ENCODE peak calls at places on chromosomes 1 and 21, in eight cellular contexts. T, R, X, I, O, F, P and L are unnamed samples.

GRCh38 chr1:197065549-197065948 is 1.5 kb downstream of the F13B start:
- DNase-seq in P (peak), T (peak), O (no peak), X (no peak), F (peak), R (no peak), I (no peak), L (no peak)

GRCh38 chr21:35643176-35643575 is 417.1 kb downstream of the SETD4 start:
- DNase-seq in P (peak), O (no peak), I (no peak), T (no peak), X (no peak), F (peak), R (no peak), L (no peak)

GRCh38 chr1:24770891-24771290 is 25.6 kb downstream of the CLIC4 start:
- DNase-seq in O (no peak), X (no peak), F (peak), T (no peak), R (no peak), P (peak), I (no peak), L (no peak)

GRCh38 chr1:7768583-7768982 is 2.5 kb upstream of the VAMP3 start:
- DNase-seq in F (no peak), R (no peak), X (no peak), O (no peak), T (no peak), P (no peak), I (no peak), L (no peak)

GRCh38 chr1:164504699-164505098 is 54.3 kb upstream of the PBX1 start:
- DNase-seq in F (peak), O (no peak), I (no peak), R (no peak), P (peak), X (no peak), T (no peak), L (no peak)

GRCh38 chr1:3320246-3321152 is 134.0 kb upstream of the ARHGEF16 start:
- DNase-seq in T (no peak), P (peak), X (no peak), R (no peak), F (no peak), I (no peak), O (no peak), L (no peak)

GRCh38 chr1:22776051-22776611 is 65.5 kb downstream of the EPHB2 start:
- DNase-seq in O (no peak), X (no peak), T (no peak), P (no peak), I (no peak), F (no peak), R (no peak), L (no peak)

GRCh38 chr1:115753830-115754229 is 14.7 kb downstream of the CASQ2 start:
- DNase-seq in F (no peak), X (peak), T (no peak), R (no peak), P (no peak), O (peak), I (no peak), L (no peak)

GRCh38 chr1:101356013-101356412 is 119.2 kb downstream of the S1PR1 start:
- DNase-seq in X (no peak), P (no peak), R (no peak), F (no peak), T (no peak), O (no peak), I (no peak), L (no peak)

GRCh38 chr1:40232444-40232843 is 15.3 kb upstream of the TMCO2 start:
- DNase-seq in I (no peak), O (no peak), R (no peak), X (no peak), F (no peak), P (no peak), T (no peak), L (no peak)

GRCh38 chr1:113074237-113074636 is 1.2 kb downstream of the LRIG2 start:
- DNase-seq in F (no peak), I (no peak), R (no peak), X (no peak), O (no peak), T (no peak), P (no peak), L (no peak)

GRCh38 chr1:164755674-164756073 is 196.7 kb downstream of the PBX1 start:
- DNase-seq in I (no peak), T (no peak), P (no peak), O (no peak), R (no peak), F (no peak), X (no peak), L (no peak)

GRCh38 chr1:11413907-11414495 is 65.0 kb upstream of the DISP3 start:
- DNase-seq in T (no peak), F (no peak), X (no peak), P (no peak), O (no peak), I (no peak), R (no peak), L (no peak)

GRCh38 chr1:12610305-12610935 is 7.6 kb downstream of the DHRS3 start:
- DNase-seq in R (no peak), X (no peak), P (peak), T (no peak), O (no peak), F (no peak), I (no peak), L (no peak)

GRCh38 chr1:44733365-44733764 is 2.4 kb upstream of the RNU5D-1 start:
- DNase-seq in R (no peak), O (peak), T (no peak), P (peak), I (no peak), X (no peak), F (peak), L (no peak)

GRCh38 chr1:16153110-16153998 is 2.5 kb downstream of the EPHA2 start:
- DNase-seq in I (no peak), O (no peak), X (peak), R (no peak), P (no peak), F (no peak), T (no peak), L (no peak)

GRCh38 chr1:210076620-210077019 is 138.6 kb downstream of the SYT14 start:
- DNase-seq in T (no peak), I (no peak), O (no peak), F (no peak), R (no peak), X (no peak), P (no peak), L (no peak)

GRCh38 chr1:100449477-100449876 is 88.5 kb upstream of the GPR88 start:
- DNase-seq in P (no peak), R (no peak), T (no peak), X (no peak), I (no peak), O (no peak), F (no peak), L (no peak)

GRCh38 chr1:56506314-56506743 is 73.0 kb downstream of the PLPP3 start:
- DNase-seq in T (no peak), X (peak), O (no peak), I (no peak), R (no peak), F (no peak), P (no peak), L (no peak)

GRCh38 chr1:30991852-30992606 is 73.5 kb downstream of the PUM1 start:
- DNase-seq in P (peak), I (no peak), R (no peak), T (no peak), F (no peak), O (no peak), X (no peak), L (no peak)

GRCh38 chr1:167573035-167573434 is 19.5 kb upstream of the CREG1 start:
- DNase-seq in T (no peak), X (no peak), F (no peak), I (no peak), P (no peak), R (no peak), O (no peak), L (no peak)

GRCh38 chr1:156923565-156924477 is 3.4 kb downstream of the LRRC71 start:
- DNase-seq in F (no peak), P (no peak), T (no peak), R (no peak), X (no peak), O (no peak), I (no peak), L (no peak)

GRCh38 chr1:28190996-28191645 is 14.6 kb upstream of the PTAFR start:
- DNase-seq in X (no peak), I (no peak), F (peak), P (no peak), R (no peak), T (no peak), O (no peak), L (no peak)

GRCh38 chr1:205348559-205349477 is 7.9 kb downstream of the KLHDC8A start:
- DNase-seq in O (no peak), P (no peak), X (no peak), T (no peak), R (no peak), I (no peak), F (no peak), L (no peak)

GRCh38 chr1:246750752-246751151 is 26.5 kb downstream of the SCCPDH start:
- DNase-seq in R (no peak), T (peak), O (no peak), X (no peak), F (no peak), P (no peak), I (no peak), L (no peak)

GRCh38 chr1:246760426-246761347 is 36.5 kb downstream of the SCCPDH start:
- DNase-seq in T (no peak), R (no peak), O (no peak), P (no peak), F (no peak), X (no peak), I (no peak), L (no peak)

GRCh38 chr1:246753670-246754535 is 29.7 kb downstream of the SCCPDH start:
- DNase-seq in R (peak), X (peak), F (peak), P (peak), T (peak), O (peak), I (no peak), L (peak)

GRCh38 chr1:246761386-246761785 is 37.2 kb downstream of the SCCPDH start:
- DNase-seq in O (no peak), X (no peak), I (no peak), T (no peak), F (no peak), P (peak), R (no peak), L (no peak)

DNA sequence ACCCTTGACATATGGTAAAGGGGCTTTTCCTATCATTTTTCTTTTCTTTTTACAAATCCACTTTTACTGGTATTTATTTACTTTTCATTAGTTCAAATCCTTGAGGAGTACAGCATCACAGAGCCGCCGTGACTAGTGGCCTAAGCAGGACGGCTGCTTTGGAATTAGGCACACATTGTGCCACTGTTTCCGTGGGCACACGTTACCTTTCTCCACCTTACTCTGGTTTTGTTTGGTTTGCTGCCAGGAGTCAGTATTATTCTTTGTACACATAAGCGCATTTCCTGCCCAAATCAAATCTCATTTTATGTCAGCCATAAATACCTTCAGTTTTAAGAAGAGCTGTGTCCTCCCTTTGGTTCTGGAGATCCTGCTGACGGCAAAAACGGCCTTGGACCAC is 31.2 kb downstream of the SCCPDH start:
- DNase-seq in R (no peak), P (no peak), T (no peak), X (no peak), I (no peak), O (no peak), F (no peak), L (no peak)
- TF ChIP-seq CTCF in R (no peak), P (no peak), T (no peak), X (no peak), I (no peak), O (no peak), F (no peak), L (no peak)

GRCh38 chr1:223176437-223176836 is 33.4 kb upstream of the TLR5 start:
- DNase-seq in X (no peak), I (no peak), R (no peak), F (no peak), P (no peak), O (no peak), T (no peak), L (no peak)

GRCh38 chr1:223175032-223175431 is 32.0 kb upstream of the TLR5 start:
- DNase-seq in I (no peak), O (peak), F (no peak), X (no peak), R (no peak), P (peak), T (no peak), L (no peak)

GRCh38 chr1:223175633-223176032 is 32.6 kb upstream of the TLR5 start:
- DNase-seq in O (peak), R (no peak), I (no peak), P (no peak), T (no peak), F (no peak), X (peak), L (no peak)

GRCh38 chr1:223179280-223179679 is 36.2 kb upstream of the TLR5 start:
- DNase-seq in X (no peak), F (no peak), R (no peak), O (no peak), P (no peak), T (no peak), I (no peak), L (no peak)

DNA sequence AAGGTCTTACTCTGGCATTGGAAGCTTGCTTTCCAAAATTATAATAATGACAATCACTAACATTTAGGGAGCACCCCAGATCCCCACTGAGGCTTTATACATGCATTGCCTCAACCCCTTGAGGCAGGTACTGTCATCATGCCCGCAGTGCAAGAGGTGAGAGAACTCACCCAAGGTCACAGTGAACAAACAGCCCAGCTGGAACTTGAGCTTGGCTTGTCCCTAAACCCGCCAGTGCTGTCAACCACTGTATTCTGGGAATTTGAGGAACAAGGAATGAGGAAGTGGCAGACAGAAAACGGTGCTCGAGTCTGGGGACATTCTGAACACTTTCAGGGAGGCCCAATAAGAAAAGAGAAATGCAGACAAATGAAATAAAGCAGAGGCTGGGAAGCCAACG is 34.6 kb upstream of the TLR5 start:
- DNase-seq in X (peak), P (no peak), I (no peak), R (no peak), F (no peak), T (no peak), O (no peak), L (no peak)
- TF ChIP-seq CTCF in X (no peak), P (no peak), I (no peak), R (no peak), F (no peak), T (no peak), O (no peak), L (no peak)

GRCh38 chr1:225655509-225656258 is 2.8 kb upstream of the ENAH start:
- DNase-seq in I (peak), O (peak), T (peak), P (peak), F (peak), R (peak), X (peak), L (peak)
- TF ChIP-seq CTCF in I (no peak), O (no peak), T (no peak), P (no peak), F (no peak), R (no peak), X (peak), L (no peak)

GRCh38 chr1:76140227-76140626 is 65.7 kb downstream of the ST6GALNAC3 start:
- DNase-seq in R (no peak), I (no peak), P (no peak), X (no peak), T (no peak), O (no peak), F (no peak), L (no peak)
- TF ChIP-seq CTCF in R (peak), I (no peak), P (no peak), X (no peak), T (no peak), O (no peak), F (no peak), L (no peak)

GRCh38 chr1:199041173-199041914 is 402.5 kb downstream of the PTPRC start:
- DNase-seq in F (peak), I (no peak), T (no peak), P (no peak), O (no peak), R (no peak), X (no peak), L (no peak)

GRCh38 chr1:199042193-199042592 is 403.4 kb downstream of the PTPRC start:
- DNase-seq in I (no peak), R (no peak), T (no peak), O (no peak), P (no peak), F (no peak), X (no peak), L (no peak)

GRCh38 chr1:199044191-199044590 is 405.4 kb downstream of the PTPRC start:
- DNase-seq in O (no peak), P (no peak), R (no peak), F (no peak), I (no peak), X (no peak), T (no peak), L (no peak)

GRCh38 chr1:199046618-199047017 is 407.8 kb downstream of the PTPRC start:
- DNase-seq in F (peak), P (no peak), X (no peak), R (no peak), T (no peak), I (no peak), O (no peak), L (no peak)
- TF ChIP-seq CTCF in F (peak), P (peak), X (no peak), R (no peak), T (peak), I (no peak), O (no peak), L (no peak)

GRCh38 chr1:240164742-240165141 is 73.1 kb downstream of the FMN2 start:
- DNase-seq in F (no peak), R (no peak), X (no peak), I (no peak), T (no peak), O (no peak), P (no peak), L (no peak)

GRCh38 chr1:240171907-240172306 is 80.2 kb downstream of the FMN2 start:
- DNase-seq in T (no peak), X (no peak), F (no peak), P (no peak), R (no peak), O (no peak), I (no peak), L (no peak)

GRCh38 chr1:240170245-240170644 is 78.6 kb downstream of the FMN2 start:
- DNase-seq in T (no peak), P (no peak), X (no peak), F (no peak), O (no peak), I (no peak), R (no peak), L (no peak)

GRCh38 chr1:240170806-240171205 is 79.1 kb downstream of the FMN2 start:
- DNase-seq in X (no peak), O (no peak), F (no peak), T (no peak), R (no peak), I (no peak), P (no peak), L (no peak)

GRCh38 chr1:240169188-240169587 is 77.5 kb downstream of the FMN2 start:
- DNase-seq in R (no peak), O (no peak), T (no peak), F (no peak), P (peak), I (no peak), X (no peak), L (no peak)
- TF ChIP-seq CTCF in R (peak), O (no peak), T (peak), F (peak), P (peak), I (no peak), X (no peak), L (peak)

GRCh38 chr1:29236743-29236992 is 346 bp downstream of the PTPRU start:
- DNase-seq in O (no peak), R (no peak), T (no peak), I (no peak), X (no peak), P (no peak), F (peak), L (no peak)

GRCh38 chr1:29237906-29238600 is 1.7 kb downstream of the PTPRU start:
- DNase-seq in F (peak), R (no peak), X (peak), I (no peak), P (no peak), O (no peak), T (no peak), L (no peak)

GRCh38 chr1:29238601-29238964 is 2.3 kb downstream of the PTPRU start:
- DNase-seq in F (no peak), P (no peak), T (no peak), R (no peak), I (no peak), O (no peak), X (no peak), L (no peak)

GRCh38 chr1:29235955-29236742 is at the start of gene PTPRU:
- DNase-seq in R (no peak), T (no peak), F (peak), X (peak), O (peak), I (peak), P (peak), L (no peak)

GRCh38 chr1:29236993-29237905 is 927 bp downstream of the PTPRU start:
- DNase-seq in F (peak), T (no peak), O (peak), P (peak), X (peak), I (peak), R (no peak), L (no peak)
- TF ChIP-seq CTCF in F (no peak), T (no peak), O (peak), P (no peak), X (no peak), I (no peak), R (no peak), L (no peak)

GRCh38 chr1:181583598-181583997 is 100.3 kb downstream of the CACNA1E start:
- DNase-seq in P (no peak), I (no peak), T (no peak), F (no peak), X (no peak), R (no peak), O (no peak), L (no peak)
- TF ChIP-seq CTCF in P (no peak), I (no peak), T (no peak), F (no peak), X (no peak), R (no peak), O (no peak), L (no peak)

GRCh38 chr1:218259800-218260199 is 25.3 kb upstream of the RRP15 start:
- DNase-seq in P (no peak), O (no peak), X (no peak), I (no peak), T (no peak), R (no peak), F (no peak), L (no peak)
- TF ChIP-seq CTCF in P (no peak), O (no peak), X (no peak), I (no peak), T (peak), R (peak), F (peak), L (no peak)

DNA sequence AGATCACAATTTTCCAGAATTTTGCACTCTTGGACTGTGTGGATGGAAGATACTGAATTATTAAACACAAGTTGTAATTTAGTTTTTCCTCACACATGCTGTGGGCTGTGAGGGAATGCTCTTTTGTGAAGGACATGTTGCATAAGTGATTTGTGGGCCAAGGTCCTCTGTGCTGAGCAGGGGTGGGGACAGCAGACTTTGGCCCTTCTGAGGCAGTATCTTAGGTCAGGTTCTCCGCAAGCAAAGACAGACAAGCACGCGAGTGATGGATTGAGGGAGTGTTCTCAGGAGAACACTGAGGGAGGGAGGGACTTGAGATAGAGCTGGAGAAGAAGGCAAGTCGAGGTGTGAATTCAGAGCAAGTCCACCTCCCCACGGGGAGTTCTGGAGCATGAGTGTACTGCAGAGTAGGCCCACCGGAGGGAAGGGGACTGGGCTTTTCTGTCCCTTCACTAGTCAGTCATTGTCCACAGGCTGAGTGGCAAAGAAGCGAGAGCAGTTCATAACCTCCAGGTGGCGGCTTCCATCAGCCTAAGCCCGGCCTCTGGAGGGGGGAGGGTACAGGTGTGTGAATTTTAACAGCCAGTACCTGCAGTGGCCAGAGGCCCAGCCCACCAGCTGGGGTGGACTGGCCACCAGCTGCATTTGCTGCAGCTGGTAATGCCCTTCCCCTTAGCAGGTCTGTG is 19.1 kb upstream of the CD101 start:
- DNase-seq in I (no peak), X (no peak), F (no peak), T (no peak), O (no peak), P (no peak), R (no peak), L (no peak)
- TF ChIP-seq CTCF in I (no peak), X (no peak), F (no peak), T (no peak), O (no peak), P (no peak), R (no peak), L (no peak)